ENCODE peak calls at places on chromosomes 5 and 9, in four cellular contexts. F, I, J and R are unnamed samples.

GRCh38 chr5:176889321-176890280 is 9.5 kb downstream of the HK3 start:
- DNase-seq in F (no peak), I (no peak), J (no peak), R (no peak)

GRCh38 chr5:80187274-80187673 is 68.6 kb downstream of the SERINC5 start:
- DNase-seq in F (no peak), I (no peak), J (no peak), R (no peak)

GRCh38 chr9:19641046-19641445 is 147.8 kb downstream of the SLC24A2 start:
- DNase-seq in F (no peak), I (peak; percentile 36), J (no peak), R (no peak)

GRCh38 chr5:36744678-36745659 is 131.6 kb upstream of the NIPBL start:
- DNase-seq in F (peak; percentile 46), I (peak; percentile 88), J (peak; percentile 78), R (peak; percentile 74)

GRCh38 chr9:134187821-134188420 is 23.6 kb upstream of the RNU6ATAC start:
- DNase-seq in F (no peak), I (no peak), J (no peak), R (peak; percentile 14)

GRCh38 chr5:112870976-112871375 is 9.9 kb downstream of the SRP19 start:
- DNase-seq in F (no peak), I (no peak), J (no peak), R (no peak)

GRCh38 chr5:90982576-90982975 is 400.5 kb downstream of the ARRDC3 start:
- DNase-seq in F (no peak), I (no peak), J (no peak), R (no peak)

GRCh38 chr9:92242115-92242778 is 51.2 kb downstream of the IARS1 start:
- DNase-seq in F (no peak), I (peak; percentile 43), J (no peak), R (no peak)

GRCh38 chr5:181133610-181134231 is 2.8 kb upstream of the OR2V1 start:
- DNase-seq in F (peak; percentile 62), I (no peak), J (peak; percentile 79), R (peak; percentile 76)

GRCh38 chr9:90697782-90698181 is 55.2 kb upstream of the DIRAS2 start:
- DNase-seq in F (no peak), I (no peak), J (no peak), R (no peak)

GRCh38 chr5:153043876-153044275 is 446.6 kb upstream of the GRIA1 start:
- DNase-seq in F (no peak), I (no peak), J (no peak), R (no peak)

GRCh38 chr5:128441165-128441564 is 96.9 kb downstream of the FBN2 start:
- DNase-seq in F (no peak), I (peak; percentile 29), J (peak; percentile 43), R (no peak)

GRCh38 chr9:26175264-26175663 is 497.0 kb upstream of the TUSC1 start:
- DNase-seq in F (no peak), I (no peak), J (no peak), R (no peak)

GRCh38 chr9:21056931-21057330 is 20.8 kb downstream of the IFNB1 start:
- DNase-seq in F (no peak), I (no peak), J (no peak), R (no peak)

GRCh38 chr9:124238546-124239140 is 19.1 kb upstream of the NEK6 start:
- DNase-seq in F (no peak), I (no peak), J (peak; percentile 6), R (no peak)

GRCh38 chr5:152271420-152271819 is 133.7 kb downstream of the NMUR2 start:
- DNase-seq in F (peak; percentile 21), I (peak; percentile 59), J (no peak), R (no peak)

GRCh38 chr9:114321759-114322158 is 1.1 kb upstream of the ORM1 start:
- DNase-seq in F (no peak), I (no peak), J (no peak), R (no peak)

GRCh38 chr5:6729400-6730310 is 16.4 kb downstream of the TENT4A start:
- DNase-seq in F (no peak), I (no peak), J (peak; percentile 76), R (no peak)

GRCh38 chr5:55104036-55104767 is 1.8 kb downstream of the GZMA start:
- DNase-seq in F (no peak), I (peak; percentile 57), J (no peak), R (no peak)

GRCh38 chr5:36877667-36878420 is 1.3 kb downstream of the NIPBL start:
- DNase-seq in F (no peak), I (peak; percentile 16), J (no peak), R (no peak)

GRCh38 chr5:117455236-117456233 is 880.9 kb upstream of the SEMA6A start:
- DNase-seq in F (no peak), I (peak; percentile 59), J (peak; percentile 23), R (no peak)

GRCh38 chr5:32029291-32029690 is 144.8 kb downstream of the GOLPH3 start:
- DNase-seq in F (no peak), I (no peak), J (no peak), R (no peak)

GRCh38 chr5:142356716-142357468 is 32.1 kb upstream of the SPRY4 start:
- DNase-seq in F (peak; percentile 91), I (peak; percentile 86), J (peak; percentile 88), R (peak; percentile 91)

GRCh38 chr5:181188700-181189362 is 16.2 kb downstream of the TRIM7 start:
- DNase-seq in F (peak; percentile 79), I (peak; percentile 86), J (peak; percentile 73), R (peak; percentile 88)

GRCh38 chr5:16975950-16976624 is 40.0 kb upstream of the MYO10 start:
- DNase-seq in F (no peak), I (no peak), J (no peak), R (no peak)

GRCh38 chr5:151148583-151148982 is 9.0 kb downstream of the ANXA6 start:
- DNase-seq in F (no peak), I (no peak), J (no peak), R (no peak)

GRCh38 chr5:33059081-33059480 is 348.0 kb downstream of the NPR3 start:
- DNase-seq in F (no peak), I (no peak), J (no peak), R (no peak)

GRCh38 chr5:52922384-52922783 is 66.8 kb upstream of the ITGA2 start:
- DNase-seq in F (no peak), I (peak; percentile 11), J (no peak), R (no peak)

GRCh38 chr5:40480392-40480791 is 199.3 kb upstream of the PTGER4 start:
- DNase-seq in F (no peak), I (no peak), J (no peak), R (no peak)

GRCh38 chr5:94884294-94884693 is 265.8 kb downstream of the SLF1 start:
- DNase-seq in F (no peak), I (peak; percentile 40), J (no peak), R (no peak)

DNA sequence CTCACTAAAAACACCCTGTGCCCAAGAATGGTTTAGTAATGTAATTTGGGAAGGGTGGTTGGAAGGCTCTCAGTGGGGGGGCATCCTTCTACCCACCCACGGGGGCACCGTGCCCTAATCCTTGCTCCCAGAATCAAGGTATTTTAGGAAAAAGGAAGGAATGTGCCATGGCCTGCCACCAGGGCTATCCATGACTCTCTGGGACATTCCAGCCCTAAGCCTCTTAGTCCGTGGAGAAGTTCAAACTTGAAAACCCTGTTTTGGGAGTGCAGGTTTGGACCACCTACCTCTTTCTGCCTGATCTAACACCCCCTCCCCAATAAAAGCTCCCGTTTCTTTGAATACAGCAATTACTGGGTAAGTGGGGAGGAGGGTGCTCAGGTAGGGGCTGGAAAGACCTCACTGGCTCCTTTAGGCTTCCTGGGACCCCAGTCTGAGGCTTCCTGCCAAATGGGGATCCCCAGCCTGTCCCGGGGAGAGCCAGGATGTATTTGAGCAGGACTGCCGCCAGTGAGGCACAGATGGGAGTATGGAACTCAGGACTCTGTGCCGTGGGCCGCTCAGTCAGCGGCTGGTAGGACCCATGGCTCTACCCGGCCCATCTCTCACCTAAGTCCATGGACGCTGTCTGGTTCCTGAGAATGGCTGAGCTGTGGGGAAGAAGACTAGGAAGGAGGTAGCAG is 3.6 kb upstream of the PITX1 start:
- DNase-seq in F (no peak), I (peak; percentile 46), J (peak; percentile 30), R (no peak)
- H3K4me3 ChIP-seq in F (no peak overlapping the region), I (no peak overlapping the region), J (no peak overlapping the region), R (no peak overlapping the region)

GRCh38 chr5:3312299-3312698 is 283.3 kb upstream of the IRX1 start:
- DNase-seq in F (no peak), I (no peak), J (no peak), R (no peak)
- H3K9me3 ChIP-seq in F (peaks cover 12% of the 10 kb centered on the region), I (no peaks in the 10 kb centered on the region), J (no peaks in the 10 kb centered on the region), R (no peaks in the 10 kb centered on the region)

GRCh38 chr5:89929173-89929572 is 480.4 kb downstream of the CETN3 start:
- DNase-seq in F (no peak), I (no peak), J (no peak), R (no peak)

GRCh38 chr5:89934069-89934468 is 475.5 kb downstream of the CETN3 start:
- DNase-seq in F (no peak), I (no peak), J (no peak), R (no peak)

GRCh38 chr5:89932771-89933181 is 476.8 kb downstream of the CETN3 start:
- DNase-seq in F (peak; percentile 10), I (no peak), J (no peak), R (no peak)

GRCh38 chr5:89929834-89930233 is 479.7 kb downstream of the CETN3 start:
- DNase-seq in F (no peak), I (no peak), J (no peak), R (no peak)

DNA sequence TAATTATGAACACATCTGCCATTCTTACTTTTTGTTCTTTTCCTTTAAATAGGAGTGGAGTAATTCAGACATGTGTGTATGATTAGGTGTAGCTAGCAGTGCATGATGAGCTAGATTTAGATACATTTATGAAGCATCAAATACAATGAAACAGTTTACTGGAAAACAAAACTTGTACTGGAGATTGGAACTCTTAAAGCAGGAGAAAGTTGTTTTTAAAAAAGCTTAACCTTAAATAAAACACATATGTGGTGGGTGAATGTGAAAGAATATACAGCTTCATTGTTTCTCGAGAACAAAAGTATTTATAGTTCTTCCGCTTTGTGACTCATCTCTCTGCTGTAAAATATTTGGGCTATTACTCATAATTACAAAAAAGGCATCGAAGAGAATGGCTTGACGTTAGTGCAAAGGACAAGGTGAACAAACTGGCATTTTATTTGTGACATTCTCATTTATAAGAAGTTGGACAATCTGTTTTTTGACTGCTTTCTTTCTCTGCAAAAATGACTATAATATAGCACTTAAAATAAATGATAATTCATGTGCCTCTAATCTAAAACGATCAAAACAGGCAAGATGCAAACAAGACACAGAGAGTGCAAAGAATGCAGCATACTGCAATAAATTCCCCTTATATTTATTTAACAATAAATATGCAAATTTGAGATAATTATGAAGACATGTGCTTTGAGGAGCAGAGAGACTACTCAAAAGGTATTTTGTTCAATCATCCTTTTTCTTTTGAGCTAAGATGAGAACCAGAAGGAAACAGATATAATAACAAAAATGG is 478.8 kb downstream of the CETN3 start:
- DNase-seq in F (no peak), I (no peak), J (no peak), R (no peak)
- H3K4me3 ChIP-seq in F (no peak overlapping the region), I (no peak overlapping the region), J (peak overlapping the region; percentile 26), R (no peak overlapping the region)

DNA sequence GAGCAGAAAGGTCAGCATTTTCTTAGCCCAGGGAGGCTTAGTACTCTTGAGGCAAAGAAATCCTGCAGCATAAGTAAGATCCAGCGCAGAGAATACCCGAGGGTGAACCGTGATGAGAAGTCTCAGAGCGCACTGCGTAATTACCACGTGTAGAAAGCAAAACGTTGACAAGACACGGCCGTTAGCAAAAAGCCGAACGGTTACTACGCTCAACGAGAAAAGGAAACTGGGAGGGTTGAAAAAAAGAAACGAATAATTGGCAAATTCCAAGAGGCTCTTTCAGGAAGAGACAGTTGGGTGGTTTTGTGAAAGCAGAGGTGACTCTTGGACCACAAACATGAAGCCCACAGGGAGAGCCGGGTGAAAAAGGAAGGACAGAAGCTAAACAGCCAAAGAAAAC is 103.9 kb downstream of the COL23A1 start:
- DNase-seq in F (no peak), I (no peak), J (no peak), R (peak; percentile 17)
- H3K9me3 ChIP-seq in F (no peaks in the 10 kb centered on the region), I (no peaks in the 10 kb centered on the region), J (no peaks in the 10 kb centered on the region), R (peaks cover 3% of the 10 kb centered on the region)